ENCODE peak calls at places on chromosomes 13 and 19, in eight cellular contexts. P, I, V, K, X, W, Z and R are unnamed samples. For H3K4me1, the result is how much of the 10 kb centered on the place peaks cover.

GRCh38 chr13:51942189-51942588 is 69.1 kb downstream of the ATP7B start:
- DNase-seq in W (no peak), I (no peak), P (peak), K (no peak), V (no peak), Z (peak), X (peak), R (no peak)

GRCh38 chr19:42283248-42284065 is 14.4 kb downstream of the CIC start:
- DNase-seq in K (peak), P (peak), Z (peak), X (peak), I (no peak), W (peak), V (peak), R (peak)

GRCh38 chr19:1672038-1672768 is 19.8 kb upstream of the TCF3 start:
- DNase-seq in I (no peak), V (no peak), P (no peak), W (peak), Z (no peak), X (peak), K (peak), R (no peak)

GRCh38 chr13:99971576-99972189 is at the start of gene ZIC5:
- DNase-seq in V (no peak), I (no peak), X (no peak), K (peak), P (no peak), Z (no peak), W (peak), R (no peak)

GRCh38 chr19:28864577-28865042 is 348.3 kb downstream of the UQCRFS1 start:
- DNase-seq in Z (no peak), X (peak), W (no peak), K (no peak), P (peak), I (no peak), V (peak), R (no peak)

GRCh38 chr13:39040206-39040605 is 1.9 kb downstream of the NHLRC3 start:
- DNase-seq in K (no peak), I (no peak), X (no peak), Z (no peak), V (no peak), P (no peak), W (no peak), R (no peak)

GRCh38 chr19:4567584-4568071 is 8.1 kb upstream of the SEMA6B start:
- DNase-seq in V (no peak), Z (no peak), X (peak), I (no peak), P (peak), K (peak), W (peak), R (no peak)

GRCh38 chr19:3275583-3276340 is 51.3 kb downstream of the CELF5 start:
- DNase-seq in W (peak), X (peak), I (no peak), P (peak), K (peak), Z (peak), V (peak), R (peak)

GRCh38 chr13:30234763-30235162 is 72.6 kb downstream of the KATNAL1 start:
- DNase-seq in P (no peak), K (no peak), I (no peak), X (no peak), W (no peak), Z (no peak), V (no peak), R (no peak)

GRCh38 chr19:17549088-17549740 is 6.2 kb upstream of the COLGALT1 start:
- DNase-seq in K (no peak), V (no peak), I (no peak), P (no peak), Z (peak), W (no peak), X (no peak), R (no peak)

GRCh38 chr13:73703606-73704005 is 430.6 kb downstream of the KLF12 start:
- DNase-seq in P (no peak), Z (no peak), W (no peak), X (no peak), I (no peak), K (no peak), V (no peak), R (no peak)

GRCh38 chr19:48487544-48487943 is 18.4 kb downstream of the CYTH2 start:
- DNase-seq in W (no peak), X (no peak), P (no peak), I (no peak), V (no peak), Z (no peak), K (no peak), R (no peak)

GRCh38 chr19:50818859-50819472 is 4.6 kb downstream of the KLK1 start:
- DNase-seq in P (no peak), K (no peak), W (no peak), Z (no peak), V (no peak), I (no peak), X (no peak), R (no peak)

GRCh38 chr13:25847145-25847544 is 204.7 kb downstream of the SHISA2 start:
- DNase-seq in V (no peak), P (no peak), Z (no peak), K (no peak), I (no peak), X (no peak), W (no peak), R (no peak)

GRCh38 chr19:30679789-30680188 is 307.6 kb downstream of the ZNF536 start:
- DNase-seq in V (no peak), P (no peak), Z (no peak), K (no peak), W (no peak), I (no peak), X (no peak), R (no peak)

GRCh38 chr19:39557791-39558622 is 18.0 kb upstream of the EID2 start:
- DNase-seq in V (peak), K (no peak), Z (no peak), P (no peak), W (no peak), I (no peak), X (no peak), R (no peak)

GRCh38 chr13:83009987-83010386 is 872.3 kb downstream of the SLITRK1 start:
- DNase-seq in K (no peak), W (no peak), P (no peak), X (no peak), Z (no peak), I (no peak), V (no peak), R (no peak)

GRCh38 chr13:91242652-91243051 is 104.8 kb upstream of the MIR17HG start:
- DNase-seq in K (no peak), P (no peak), V (no peak), W (no peak), I (no peak), X (no peak), Z (no peak), R (no peak)

GRCh38 chr13:45961468-45961867 is 91.1 kb downstream of the ZC3H13 start:
- DNase-seq in I (no peak), P (no peak), X (no peak), K (no peak), W (no peak), Z (no peak), V (no peak), R (no peak)

GRCh38 chr13:105410602-105411001 is 1124.9 kb downstream of the EFNB2 start:
- DNase-seq in I (no peak), P (peak), W (peak), Z (peak), V (peak), K (peak), X (peak), R (peak)

GRCh38 chr13:72599148-72599743 is 128.2 kb downstream of the MZT1 start:
- DNase-seq in K (no peak), X (no peak), Z (no peak), W (no peak), P (no peak), V (no peak), I (no peak), R (no peak)

GRCh38 chr13:107822006-107822405 is 393.3 kb downstream of the LIG4 start:
- DNase-seq in V (no peak), W (no peak), Z (no peak), I (no peak), K (no peak), X (no peak), P (no peak), R (no peak)

GRCh38 chr19:8397746-8398721 is 7.9 kb downstream of the RAB11B start:
- DNase-seq in I (no peak), Z (no peak), V (no peak), X (no peak), W (no peak), P (no peak), K (peak), R (no peak)

GRCh38 chr13:62598708-62599107 is 1183.1 kb upstream of the PCDH20 start:
- DNase-seq in V (no peak), K (no peak), Z (no peak), X (no peak), I (no peak), P (no peak), W (peak), R (no peak)

GRCh38 chr19:23118400-23118799 is 1.6 kb downstream of the ZNF730 start:
- DNase-seq in P (no peak), K (no peak), W (peak), X (no peak), Z (no peak), I (no peak), V (no peak), R (no peak)

GRCh38 chr13:79398915-79399314 is 7.1 kb downstream of the RBM26 start:
- DNase-seq in X (no peak), K (no peak), V (no peak), Z (no peak), P (no peak), I (no peak), W (no peak), R (no peak)

GRCh38 chr13:108215428-108215827 is at the start of gene LIG4:
- DNase-seq in I (no peak), W (peak), K (peak), V (peak), X (peak), P (peak), Z (peak), R (peak)

GRCh38 chr19:2722541-2723344 is 1.6 kb upstream of the DIRAS1 start:
- DNase-seq in Z (no peak), X (peak), K (peak), P (peak), V (no peak), W (peak), I (no peak), R (peak)

GRCh38 chr19:44113784-44114390 is 688 bp downstream of the ZNF225 start:
- DNase-seq in Z (no peak), K (peak), W (peak), V (peak), I (no peak), X (peak), P (no peak), R (no peak)

GRCh38 chr13:43305416-43305815 is 282.0 kb downstream of the DNAJC15 start:
- DNase-seq in P (no peak), X (no peak), W (no peak), Z (no peak), I (no peak), V (no peak), K (no peak), R (no peak)

GRCh38 chr19:40576181-40576584 is 490 bp upstream of the SHKBP1 start:
- DNase-seq in X (no peak), I (no peak), P (no peak), K (no peak), W (peak), Z (no peak), V (no peak), R (no peak)

GRCh38 chr13:113856716-113857065 is 7.2 kb downstream of the GAS6 start:
- DNase-seq in I (peak), P (peak), Z (no peak), X (peak), W (no peak), K (no peak), V (no peak), R (peak)

GRCh38 chr19:55158848-55159793 is 1.6 kb upstream of the TNNI3 start:
- DNase-seq in P (no peak), I (no peak), K (no peak), X (no peak), W (no peak), V (no peak), Z (no peak), R (no peak)

GRCh38 chr13:26967119-26968038 is 204.2 kb downstream of the USP12 start:
- DNase-seq in V (no peak), I (no peak), K (peak), X (no peak), Z (no peak), W (no peak), P (no peak), R (no peak)

GRCh38 chr19:748274-748598 is 2.7 kb upstream of the MISP start:
- DNase-seq in I (no peak), Z (no peak), W (no peak), K (peak), P (peak), V (no peak), X (peak), R (no peak)

GRCh38 chr13:45511310-45512147 is 46.8 kb downstream of the COG3 start:
- DNase-seq in I (no peak), P (no peak), W (peak), X (no peak), K (peak), Z (peak), V (peak), R (no peak)

GRCh38 chr13:112974676-112975075 is 5.7 kb downstream of the MCF2L start:
- DNase-seq in W (no peak), P (no peak), K (no peak), I (no peak), Z (no peak), V (no peak), X (no peak), R (no peak)

DNA sequence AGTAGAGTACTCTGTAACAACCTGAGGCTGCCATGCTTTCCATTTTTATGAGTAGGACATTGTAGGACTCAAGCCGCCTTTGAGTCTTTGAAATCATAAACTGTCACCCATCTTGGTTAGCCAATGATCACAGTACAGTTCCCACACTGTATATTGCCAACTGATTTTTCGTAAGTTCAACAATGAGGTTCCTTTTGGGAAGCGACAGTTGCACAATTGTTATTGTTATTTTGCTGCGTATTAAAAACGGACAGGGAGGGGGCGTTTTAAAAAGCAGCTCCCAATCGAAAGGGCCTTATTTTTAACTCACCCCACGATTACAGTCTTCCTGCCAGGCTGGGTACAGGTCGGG is 608 bp downstream of the SLC46A3 start:
- DNase-seq in V (no peak), W (no peak), Z (no peak), P (no peak), I (no peak), K (no peak), X (no peak), R (no peak)
- H3K4me1 ChIP-seq in V (under half), W (under half), Z (under half), P (under half), I (under half), K (under half), X (under half), R (under half)

GRCh38 chr13:57087006-57087405 is 53.7 kb upstream of the PRR20A start:
- DNase-seq in P (no peak), W (no peak), I (no peak), V (no peak), X (no peak), K (no peak), Z (no peak), R (no peak)
- TF ChIP-seq POLR2AphosphoS5 in P (no peak), W (no peak), I (no peak), V (no peak), X (no peak), K (no peak), Z (no peak), R (no peak)

DNA sequence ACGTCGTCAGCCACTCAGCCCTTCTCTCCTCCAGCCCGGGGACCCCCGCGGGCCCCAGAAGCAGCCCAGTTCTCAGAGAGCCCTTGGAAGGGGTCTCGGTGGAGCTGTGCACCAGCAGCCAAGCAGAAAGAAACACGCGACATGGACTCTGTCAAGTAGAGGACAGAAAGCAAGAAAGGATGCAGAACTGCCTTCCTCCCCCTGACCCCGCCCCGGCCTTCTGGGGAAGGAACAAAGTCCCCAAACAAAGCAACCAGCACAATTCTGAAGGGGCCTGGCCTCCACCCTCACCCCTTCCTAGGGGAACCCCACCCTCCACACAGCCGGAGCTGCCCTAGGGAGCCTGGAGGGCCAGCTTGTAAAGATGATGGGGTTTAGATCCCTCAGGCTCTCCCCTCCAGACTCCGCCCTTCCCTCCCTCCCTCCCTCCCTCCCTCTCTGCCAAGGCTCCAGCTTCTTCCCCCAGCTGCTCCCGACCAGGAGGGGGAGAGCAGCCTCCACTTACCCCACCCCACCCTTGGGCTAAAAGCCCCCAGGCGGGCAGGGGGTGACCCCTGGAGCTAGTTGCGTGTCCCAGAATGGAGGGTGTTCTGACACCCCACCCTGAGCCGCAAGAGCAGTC is 7.8 kb downstream of the LYL1 start:
- DNase-seq in P (no peak), X (no peak), K (peak), Z (no peak), V (no peak), W (peak), I (no peak), R (no peak)
- H3K4me1 ChIP-seq in P (half or more), X (half or more), K (half or more), Z (under half), V (under half), W (under half), I (half or more), R (under half)

DNA sequence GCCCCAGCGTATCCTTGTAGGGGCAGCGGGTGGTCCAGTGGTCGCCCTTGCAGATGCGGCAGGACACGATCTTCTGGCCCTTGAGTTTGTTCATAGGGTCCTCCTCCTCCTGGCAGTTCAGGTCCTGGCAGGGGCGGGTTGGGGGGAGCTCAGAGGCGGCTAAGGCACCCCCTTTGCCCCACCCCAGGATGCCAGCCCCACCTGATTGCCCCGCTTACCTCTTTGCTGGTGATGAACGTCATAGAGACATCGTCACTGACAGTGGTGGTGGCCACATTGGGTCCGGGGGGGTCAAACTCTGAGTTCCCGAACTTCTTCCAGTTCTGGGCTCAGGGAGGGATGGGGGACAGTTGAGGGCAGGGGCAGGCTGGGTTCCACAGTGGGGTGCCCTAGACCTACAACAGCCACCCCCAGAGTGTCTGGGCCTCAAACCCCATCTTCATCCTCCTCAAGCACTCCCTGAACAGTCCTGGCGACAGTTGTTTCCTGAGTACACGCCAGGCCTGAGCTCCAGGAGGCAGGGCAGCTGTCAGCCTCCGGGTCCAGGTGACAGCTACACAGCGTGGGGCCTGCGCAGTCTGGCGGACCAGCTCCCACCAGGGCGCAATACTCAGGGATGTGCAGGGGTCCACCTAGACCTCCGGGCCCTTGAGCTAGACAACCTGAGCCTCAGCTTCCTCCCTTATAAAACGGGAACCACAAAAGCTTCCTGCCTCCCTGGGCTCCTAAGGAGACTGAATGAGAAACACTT is 2.7 kb downstream of the EIF3G start:
- DNase-seq in V (no peak), Z (no peak), W (no peak), K (no peak), I (no peak), X (no peak), P (no peak), R (no peak)
- TF ChIP-seq POLR2AphosphoS5 in V (no peak), Z (no peak), W (no peak), K (no peak), I (no peak), X (no peak), P (no peak), R (no peak)